ENCODE peak calls at places on chromosomes 2 and 18, in four cellular contexts. One of them, this sample, is unnamed.

GRCh38 chr2:196182439-196183171 is 11.2 kb upstream of the STK17B start:
- DNase-seq in brain microvascular endothelial cell: no peak
- DNase-seq in naive thymus-derived CD4-positive, alpha-beta T cell: no peak
- DNase-seq in neuronal stem cell: no peak
- DNase-seq in this sample: no peak

GRCh38 chr2:62396880-62397279 is 109.1 kb downstream of the TMEM17 start:
- DNase-seq in brain microvascular endothelial cell: no peak
- DNase-seq in naive thymus-derived CD4-positive, alpha-beta T cell: no peak
- DNase-seq in neuronal stem cell: no peak
- DNase-seq in this sample: no peak

GRCh38 chr2:216379955-216380354 is 7.7 kb upstream of the MARCHF4 start:
- DNase-seq in brain microvascular endothelial cell: no peak
- DNase-seq in naive thymus-derived CD4-positive, alpha-beta T cell: no peak
- DNase-seq in neuronal stem cell: no peak
- DNase-seq in this sample: no peak

GRCh38 chr2:109264595-109265328 is 135.8 kb downstream of the SH3RF3 start:
- DNase-seq in brain microvascular endothelial cell: peak
- DNase-seq in naive thymus-derived CD4-positive, alpha-beta T cell: no peak
- DNase-seq in neuronal stem cell: no peak
- DNase-seq in this sample: no peak

GRCh38 chr2:27747827-27748352 is 23.6 kb upstream of the MRPL33 start:
- DNase-seq in brain microvascular endothelial cell: no peak
- DNase-seq in naive thymus-derived CD4-positive, alpha-beta T cell: no peak
- DNase-seq in neuronal stem cell: no peak
- DNase-seq in this sample: no peak

GRCh38 chr2:127104881-127105655 is 1.9 kb downstream of the BIN1 start:
- DNase-seq in brain microvascular endothelial cell: no peak
- DNase-seq in naive thymus-derived CD4-positive, alpha-beta T cell: no peak
- DNase-seq in neuronal stem cell: no peak
- DNase-seq in this sample: peak

GRCh38 chr2:38421274-38422056 is 44.4 kb upstream of the ATL2 start:
- DNase-seq in brain microvascular endothelial cell: no peak
- DNase-seq in naive thymus-derived CD4-positive, alpha-beta T cell: no peak
- DNase-seq in neuronal stem cell: no peak
- DNase-seq in this sample: no peak

GRCh38 chr2:32691678-32692077 is 63.8 kb downstream of the TTC27 start:
- DNase-seq in brain microvascular endothelial cell: no peak
- DNase-seq in naive thymus-derived CD4-positive, alpha-beta T cell: no peak
- DNase-seq in neuronal stem cell: no peak
- DNase-seq in this sample: no peak

GRCh38 chr2:210859314-210859713 is 302.9 kb downstream of the CPS1 start:
- DNase-seq in brain microvascular endothelial cell: no peak
- DNase-seq in naive thymus-derived CD4-positive, alpha-beta T cell: no peak
- DNase-seq in neuronal stem cell: no peak
- DNase-seq in this sample: no peak

GRCh38 chr2:69216535-69217332 is 170.3 kb downstream of the GFPT1 start:
- DNase-seq in brain microvascular endothelial cell: peak
- DNase-seq in naive thymus-derived CD4-positive, alpha-beta T cell: no peak
- DNase-seq in neuronal stem cell: no peak
- DNase-seq in this sample: peak

GRCh38 chr18:79898952-79899608 is 52.4 kb downstream of the SLC66A2 start:
- DNase-seq in brain microvascular endothelial cell: no peak
- DNase-seq in naive thymus-derived CD4-positive, alpha-beta T cell: no peak
- DNase-seq in neuronal stem cell: no peak
- DNase-seq in this sample: no peak

GRCh38 chr2:46382331-46383112 is 85.3 kb downstream of the EPAS1 start:
- DNase-seq in brain microvascular endothelial cell: no peak
- DNase-seq in naive thymus-derived CD4-positive, alpha-beta T cell: no peak
- DNase-seq in neuronal stem cell: no peak
- DNase-seq in this sample: no peak

GRCh38 chr2:96538487-96539214 is 2.1 kb downstream of the ARID5A start:
- DNase-seq in brain microvascular endothelial cell: peak
- DNase-seq in naive thymus-derived CD4-positive, alpha-beta T cell: peak
- DNase-seq in neuronal stem cell: peak
- DNase-seq in this sample: peak

GRCh38 chr2:167550448-167550847 is 662.2 kb downstream of the XIRP2 start:
- DNase-seq in brain microvascular endothelial cell: peak
- DNase-seq in naive thymus-derived CD4-positive, alpha-beta T cell: no peak
- DNase-seq in neuronal stem cell: no peak
- DNase-seq in this sample: no peak

GRCh38 chr2:121144111-121144510 is 140.9 kb downstream of the TFCP2L1 start:
- DNase-seq in brain microvascular endothelial cell: no peak
- DNase-seq in naive thymus-derived CD4-positive, alpha-beta T cell: no peak
- DNase-seq in neuronal stem cell: no peak
- DNase-seq in this sample: no peak

GRCh38 chr2:179263015-179263414 is 1.6 kb downstream of the SESTD1 start:
- DNase-seq in brain microvascular endothelial cell: no peak
- DNase-seq in naive thymus-derived CD4-positive, alpha-beta T cell: no peak
- DNase-seq in neuronal stem cell: no peak
- DNase-seq in this sample: no peak

GRCh38 chr18:6881034-6881800 is 151.7 kb downstream of the ARHGAP28 start:
- DNase-seq in brain microvascular endothelial cell: no peak
- DNase-seq in naive thymus-derived CD4-positive, alpha-beta T cell: no peak
- DNase-seq in neuronal stem cell: no peak
- DNase-seq in this sample: no peak

GRCh38 chr18:45186832-45187231 is 428.4 kb upstream of the SLC14A2 start:
- DNase-seq in brain microvascular endothelial cell: no peak
- DNase-seq in naive thymus-derived CD4-positive, alpha-beta T cell: no peak
- DNase-seq in neuronal stem cell: no peak
- DNase-seq in this sample: no peak

GRCh38 chr2:109351164-109351756 is 222.3 kb downstream of the SH3RF3 start:
- DNase-seq in brain microvascular endothelial cell: no peak
- DNase-seq in naive thymus-derived CD4-positive, alpha-beta T cell: no peak
- DNase-seq in neuronal stem cell: no peak
- DNase-seq in this sample: peak

GRCh38 chr2:5981241-5982055 is 289.3 kb downstream of the SOX11 start:
- DNase-seq in brain microvascular endothelial cell: peak
- DNase-seq in naive thymus-derived CD4-positive, alpha-beta T cell: no peak
- DNase-seq in neuronal stem cell: peak
- DNase-seq in this sample: no peak

GRCh38 chr2:65045651-65046050 is 10.6 kb upstream of the CEP68 start:
- DNase-seq in brain microvascular endothelial cell: peak
- DNase-seq in naive thymus-derived CD4-positive, alpha-beta T cell: no peak
- DNase-seq in neuronal stem cell: peak
- DNase-seq in this sample: no peak

GRCh38 chr2:27081984-27082772 is 3.8 kb downstream of the EMILIN1 start:
- DNase-seq in brain microvascular endothelial cell: no peak
- DNase-seq in naive thymus-derived CD4-positive, alpha-beta T cell: no peak
- DNase-seq in neuronal stem cell: no peak
- DNase-seq in this sample: no peak

GRCh38 chr2:240142859-240143258 is 2.4 kb upstream of the OTOS start:
- DNase-seq in brain microvascular endothelial cell: no peak
- DNase-seq in naive thymus-derived CD4-positive, alpha-beta T cell: no peak
- DNase-seq in neuronal stem cell: no peak
- DNase-seq in this sample: no peak

GRCh38 chr2:30201990-30202389 is 29.3 kb upstream of the LBH start:
- DNase-seq in brain microvascular endothelial cell: no peak
- DNase-seq in naive thymus-derived CD4-positive, alpha-beta T cell: no peak
- DNase-seq in neuronal stem cell: no peak
- DNase-seq in this sample: peak

GRCh38 chr18:48923746-48924580 is 26.8 kb downstream of the SMAD7 start:
- DNase-seq in brain microvascular endothelial cell: no peak
- DNase-seq in naive thymus-derived CD4-positive, alpha-beta T cell: no peak
- DNase-seq in neuronal stem cell: no peak
- DNase-seq in this sample: no peak
- H3K4me3 ChIP-seq in brain microvascular endothelial cell: no peak
- H3K4me3 ChIP-seq in naive thymus-derived CD4-positive, alpha-beta T cell: no peak
- H3K4me3 ChIP-seq in neuronal stem cell: no peak
- H3K4me3 ChIP-seq in this sample: no peak

DNA sequence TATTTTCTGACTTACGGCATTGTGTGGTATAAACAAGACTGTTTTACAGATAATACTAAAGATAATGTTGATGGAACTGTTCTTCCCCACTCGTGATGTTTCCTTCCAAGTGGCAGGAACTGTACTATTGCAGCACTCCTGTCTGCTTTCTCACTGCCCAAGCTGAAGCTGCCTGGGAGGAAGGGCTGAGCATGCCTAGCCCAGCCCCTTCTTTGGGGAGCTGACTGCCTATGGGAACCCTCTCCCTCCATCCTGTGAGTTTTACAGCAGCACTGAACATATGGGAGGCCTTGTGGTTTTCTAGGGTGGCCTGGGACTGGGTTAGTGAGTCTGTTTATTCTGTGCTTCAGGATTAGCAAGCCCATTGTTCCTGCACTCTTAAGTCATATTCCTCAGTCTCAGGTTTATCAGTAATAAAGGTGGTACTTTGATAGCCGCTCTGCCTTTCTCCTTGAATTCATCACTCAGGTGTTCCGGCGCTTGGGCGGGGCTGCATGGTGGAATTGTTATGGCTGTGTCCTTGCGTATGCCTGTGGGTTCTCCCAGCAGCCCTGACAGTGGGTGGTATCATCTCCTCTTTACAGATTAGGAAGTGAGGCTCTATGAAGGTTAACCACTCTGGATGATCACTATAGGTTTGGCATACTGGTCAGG is 379.7 kb downstream of the PTPRM start:
- DNase-seq in brain microvascular endothelial cell: peak
- DNase-seq in naive thymus-derived CD4-positive, alpha-beta T cell: peak
- DNase-seq in neuronal stem cell: no peak
- DNase-seq in this sample: no peak
- H3K27ac ChIP-seq in brain microvascular endothelial cell: peak
- H3K27ac ChIP-seq in naive thymus-derived CD4-positive, alpha-beta T cell: no peak
- H3K27ac ChIP-seq in neuronal stem cell: no peak
- H3K27ac ChIP-seq in this sample: peak

GRCh38 chr2:58046335-58046584 is 346 bp upstream of the VRK2 start:
- DNase-seq in brain microvascular endothelial cell: no peak
- DNase-seq in naive thymus-derived CD4-positive, alpha-beta T cell: no peak
- DNase-seq in neuronal stem cell: no peak
- DNase-seq in this sample: no peak

GRCh38 chr2:58045580-58046334 is 849 bp upstream of the VRK2 start:
- DNase-seq in brain microvascular endothelial cell: no peak
- DNase-seq in naive thymus-derived CD4-positive, alpha-beta T cell: no peak
- DNase-seq in neuronal stem cell: no peak
- DNase-seq in this sample: peak

GRCh38 chr2:58047373-58047674 is 718 bp downstream of the VRK2 start:
- DNase-seq in brain microvascular endothelial cell: no peak
- DNase-seq in naive thymus-derived CD4-positive, alpha-beta T cell: no peak
- DNase-seq in neuronal stem cell: no peak
- DNase-seq in this sample: no peak

GRCh38 chr2:58046585-58047372 is at the start of gene VRK2:
- DNase-seq in brain microvascular endothelial cell: peak
- DNase-seq in naive thymus-derived CD4-positive, alpha-beta T cell: peak
- DNase-seq in neuronal stem cell: peak
- DNase-seq in this sample: peak

GRCh38 chr2:58047969-58048368 is 1.4 kb downstream of the VRK2 start:
- DNase-seq in brain microvascular endothelial cell: no peak
- DNase-seq in naive thymus-derived CD4-positive, alpha-beta T cell: no peak
- DNase-seq in neuronal stem cell: no peak
- DNase-seq in this sample: no peak
- H3K4me3 ChIP-seq in brain microvascular endothelial cell: no peak
- H3K4me3 ChIP-seq in naive thymus-derived CD4-positive, alpha-beta T cell: no peak
- H3K4me3 ChIP-seq in neuronal stem cell: no peak
- H3K4me3 ChIP-seq in this sample: no peak

GRCh38 chr18:9774150-9774549 is 66.0 kb downstream of the RAB31 start:
- DNase-seq in brain microvascular endothelial cell: no peak
- DNase-seq in naive thymus-derived CD4-positive, alpha-beta T cell: no peak
- DNase-seq in neuronal stem cell: no peak
- DNase-seq in this sample: no peak
- H3K27ac ChIP-seq in brain microvascular endothelial cell: no peak
- H3K27ac ChIP-seq in naive thymus-derived CD4-positive, alpha-beta T cell: no peak
- H3K27ac ChIP-seq in neuronal stem cell: no peak
- H3K27ac ChIP-seq in this sample: no peak

DNA sequence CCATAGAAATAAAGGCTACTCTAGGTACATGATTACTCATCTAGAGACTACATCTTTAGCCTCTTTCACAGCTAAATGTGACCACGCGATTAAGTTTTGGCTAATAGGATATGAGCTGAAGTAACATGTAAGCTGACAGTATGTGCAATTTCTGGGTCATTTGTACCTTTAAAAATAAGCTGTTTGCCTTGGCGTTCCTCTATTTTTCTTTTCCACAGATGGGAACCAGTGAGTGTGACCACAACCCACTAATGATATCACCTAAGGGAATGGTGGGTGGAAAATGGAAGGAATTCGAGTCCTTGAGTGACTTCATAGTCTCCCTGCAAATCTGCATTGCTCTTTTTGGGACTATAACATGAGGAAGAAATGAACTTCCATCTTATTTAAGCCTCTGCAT is 11.7 kb upstream of the NABP1 start:
- DNase-seq in brain microvascular endothelial cell: no peak
- DNase-seq in naive thymus-derived CD4-positive, alpha-beta T cell: no peak
- DNase-seq in neuronal stem cell: no peak
- DNase-seq in this sample: no peak
- H3K4me3 ChIP-seq in brain microvascular endothelial cell: no peak
- H3K4me3 ChIP-seq in naive thymus-derived CD4-positive, alpha-beta T cell: no peak
- H3K4me3 ChIP-seq in neuronal stem cell: no peak
- H3K4me3 ChIP-seq in this sample: no peak

GRCh38 chr2:11407413-11407812 is 58.5 kb downstream of the E2F6 start:
- DNase-seq in brain microvascular endothelial cell: no peak
- DNase-seq in naive thymus-derived CD4-positive, alpha-beta T cell: no peak
- DNase-seq in neuronal stem cell: no peak
- DNase-seq in this sample: no peak

GRCh38 chr2:11402436-11402835 is 58.0 kb upstream of the ROCK2 start:
- DNase-seq in brain microvascular endothelial cell: no peak
- DNase-seq in naive thymus-derived CD4-positive, alpha-beta T cell: no peak
- DNase-seq in neuronal stem cell: no peak
- DNase-seq in this sample: no peak

GRCh38 chr2:11406492-11407381 is 59.2 kb downstream of the E2F6 start:
- DNase-seq in brain microvascular endothelial cell: peak
- DNase-seq in naive thymus-derived CD4-positive, alpha-beta T cell: no peak
- DNase-seq in neuronal stem cell: no peak
- DNase-seq in this sample: no peak

GRCh38 chr2:11405599-11406491 is 60.1 kb downstream of the E2F6 start:
- DNase-seq in brain microvascular endothelial cell: no peak
- DNase-seq in naive thymus-derived CD4-positive, alpha-beta T cell: no peak
- DNase-seq in neuronal stem cell: no peak
- DNase-seq in this sample: no peak

DNA sequence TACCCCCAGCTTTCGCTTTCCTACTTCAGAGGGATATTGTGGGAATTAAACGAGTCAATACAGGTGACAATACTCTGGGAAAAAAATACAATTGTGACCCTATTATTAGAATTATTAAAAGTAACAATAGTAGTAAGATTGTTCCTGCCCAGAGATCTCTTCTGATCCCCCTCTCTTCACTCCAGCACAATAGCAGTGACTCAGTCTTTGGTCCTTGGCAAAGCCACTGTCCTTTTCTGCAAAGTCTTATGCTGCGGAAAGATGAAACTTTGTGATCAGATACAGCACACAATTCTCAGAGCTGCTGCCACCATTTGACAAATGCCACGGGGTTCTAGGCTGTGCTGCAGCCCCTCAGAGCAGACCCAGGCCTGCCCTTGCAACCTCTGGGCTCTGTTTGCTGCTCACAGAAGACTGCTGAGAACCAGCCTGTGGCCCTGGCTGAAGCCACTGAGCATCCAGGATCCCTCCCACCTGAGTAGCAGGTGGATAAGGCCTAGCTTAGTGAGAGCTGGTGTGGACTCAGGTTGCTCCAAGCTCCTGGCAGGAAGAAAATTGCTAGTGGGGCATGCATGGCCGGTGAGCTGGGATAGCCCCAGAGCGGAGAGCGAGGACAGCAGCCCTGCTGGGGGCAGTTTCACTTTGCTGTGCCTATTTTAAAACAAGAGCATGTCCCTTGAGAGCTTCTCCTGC is 60.1 kb upstream of the ROCK2 start:
- DNase-seq in brain microvascular endothelial cell: no peak
- DNase-seq in naive thymus-derived CD4-positive, alpha-beta T cell: no peak
- DNase-seq in neuronal stem cell: no peak
- DNase-seq in this sample: no peak
- H3K27ac ChIP-seq in brain microvascular endothelial cell: peak
- H3K27ac ChIP-seq in naive thymus-derived CD4-positive, alpha-beta T cell: no peak
- H3K27ac ChIP-seq in neuronal stem cell: no peak
- H3K27ac ChIP-seq in this sample: peak

This sample was measured in heart left ventricle.